ENCODE peak calls at places on chromosomes 11 and 22, in eight cellular contexts. H is mesenchymal stem cell, O is A549, Z is IMR-90, X is DND-41, Q is GM23248, M is PC-9, A is H9. F is an unnamed sample.

GRCh38 chr11:106077609-106078517 is at the start of gene AASDHPPT:
- DNase-seq in X (peak), A (no peak), H (no peak), Q (peak), Z (peak), O (peak), M (no peak), F (no peak)

GRCh38 chr11:27703453-27703852 is 3.2 kb upstream of the BDNF start:
- DNase-seq in Z (peak), M (no peak), O (no peak), H (peak), A (no peak), X (no peak), Q (peak), F (no peak)

GRCh38 chr11:86072211-86072610 is 3.3 kb upstream of the PICALM start:
- DNase-seq in O (no peak), Q (peak), H (no peak), M (no peak), A (no peak), X (no peak), Z (no peak), F (no peak)

GRCh38 chr11:8243458-8243857 is 20.2 kb downstream of the LMO1 start:
- DNase-seq in Q (no peak), M (no peak), A (no peak), Z (no peak), H (no peak), O (no peak), X (no peak), F (no peak)

GRCh38 chr11:57480409-57481137 is 20.2 kb downstream of the RTN4RL2 start:
- DNase-seq in Z (peak), O (peak), Q (peak), A (peak), H (peak), X (peak), M (peak), F (peak)

GRCh38 chr22:35553341-35553740 is 12.7 kb downstream of the RASD2 start:
- DNase-seq in Q (no peak), M (no peak), O (no peak), A (no peak), Z (no peak), H (no peak), X (no peak), F (no peak)

GRCh38 chr11:69920500-69921428 is 101.5 kb upstream of the FGF3 start:
- DNase-seq in Z (no peak), O (no peak), X (no peak), Q (no peak), M (no peak), A (peak), H (no peak), F (no peak)

GRCh38 chr11:24131698-24132097 is 365.2 kb upstream of the LUZP2 start:
- DNase-seq in Z (no peak), H (no peak), A (no peak), O (no peak), X (peak), M (no peak), Q (no peak), F (no peak)

GRCh38 chr11:63804259-63804658 is 9.0 kb upstream of the SPINDOC start:
- DNase-seq in H (no peak), O (no peak), A (no peak), Z (no peak), M (peak), Q (no peak), X (no peak), F (no peak)

GRCh38 chr11:75778962-75779361 is 10.4 kb downstream of the DGAT2 start:
- DNase-seq in X (no peak), O (no peak), M (no peak), A (no peak), H (no peak), Z (no peak), Q (no peak), F (no peak)

GRCh38 chr22:46079861-46080821 is 70.2 kb upstream of the PPARA start:
- DNase-seq in O (no peak), M (no peak), Q (peak), Z (no peak), A (no peak), X (no peak), H (no peak), F (no peak)

GRCh38 chr22:47190957-47191323 is 428.5 kb downstream of the TBC1D22A start:
- DNase-seq in H (no peak), Q (no peak), O (no peak), Z (no peak), A (no peak), M (no peak), X (no peak), F (no peak)

GRCh38 chr11:61068581-61068980 is 33.7 kb upstream of the CD5 start:
- DNase-seq in O (no peak), X (no peak), A (no peak), Q (no peak), H (no peak), M (no peak), Z (no peak), F (no peak)

GRCh38 chr22:30643055-30643875 is 7.7 kb downstream of the SLC35E4 start:
- DNase-seq in Q (no peak), H (no peak), A (no peak), O (no peak), M (no peak), Z (no peak), X (no peak), F (no peak)

GRCh38 chr11:67633758-67634365 is 4.1 kb upstream of the NUDT8 start:
- DNase-seq in M (no peak), A (peak), X (no peak), O (no peak), Q (no peak), H (no peak), Z (no peak), F (no peak)

GRCh38 chr11:9462172-9462799 is 1.5 kb downstream of the ZNF143 start:
- DNase-seq in Q (peak), M (no peak), X (no peak), A (no peak), Z (peak), H (peak), O (no peak), F (peak)

GRCh38 chr11:123062892-123063395 is 1.0 kb upstream of the HSPA8 start:
- DNase-seq in Q (peak), O (no peak), A (no peak), H (no peak), X (no peak), Z (peak), M (no peak), F (no peak)

GRCh38 chr11:113447621-113448310 is 27.4 kb downstream of the DRD2 start:
- DNase-seq in H (peak), A (no peak), Q (peak), O (no peak), Z (peak), X (no peak), M (no peak), F (no peak)

GRCh38 chr11:64996710-64997380 is at the start of gene BATF2:
- DNase-seq in H (peak), O (peak), A (peak), M (peak), X (peak), Q (peak), Z (peak), F (peak)

GRCh38 chr22:44459041-44459440 is 39.0 kb downstream of the RTL6 start:
- DNase-seq in X (peak), A (no peak), H (no peak), O (no peak), Z (no peak), Q (no peak), M (no peak), F (no peak)

GRCh38 chr11:64619811-64620285 is 28.8 kb downstream of the SLC22A12 start:
- DNase-seq in Z (peak), O (no peak), X (peak), M (no peak), Q (peak), H (peak), A (peak), F (peak)

GRCh38 chr11:88310246-88310645 is 27.3 kb downstream of the CTSC start:
- DNase-seq in M (no peak), H (no peak), Z (peak), A (no peak), X (no peak), O (no peak), Q (peak), F (no peak)

GRCh38 chr11:62999649-63000048 is 14.9 kb upstream of the SLC22A6 start:
- DNase-seq in Q (no peak), X (no peak), M (peak), O (no peak), H (no peak), A (no peak), Z (no peak), F (no peak)

GRCh38 chr11:23192256-23192655 is 332.0 kb upstream of the CCDC179 start:
- DNase-seq in X (no peak), A (no peak), O (no peak), M (no peak), H (no peak), Q (peak), Z (peak), F (no peak)

GRCh38 chr11:119206512-119207299 is 567 bp downstream of the CBL start:
- DNase-seq in A (peak), X (peak), O (no peak), M (peak), Q (peak), Z (no peak), H (peak), F (peak)

GRCh38 chr22:26462971-26463661 is 20.5 kb downstream of the HPS4 start:
- DNase-seq in Q (no peak), M (no peak), Z (peak), H (no peak), X (no peak), A (no peak), O (no peak), F (peak)

GRCh38 chr11:111663820-111664219 is 61.6 kb downstream of the SIK2 start:
- DNase-seq in O (no peak), X (no peak), H (no peak), A (no peak), Z (no peak), Q (peak), M (no peak), F (no peak)

GRCh38 chr11:107136892-107137291 is 118.6 kb upstream of the GUCY1A2 start:
- DNase-seq in O (no peak), Q (no peak), A (no peak), H (no peak), X (no peak), M (no peak), Z (no peak), F (no peak)

GRCh38 chr11:121132211-121132976 is 31.4 kb downstream of the TECTA start:
- DNase-seq in Q (peak), Z (no peak), X (no peak), M (no peak), A (no peak), O (peak), H (no peak), F (no peak)

GRCh38 chr11:10379022-10379421 is 74.1 kb downstream of the ADM start:
- DNase-seq in Z (peak), X (peak), Q (no peak), A (no peak), O (peak), M (no peak), H (peak), F (peak)

GRCh38 chr11:130145975-130146776 is 13.4 kb upstream of the ST14 start:
- DNase-seq in H (no peak), Z (no peak), X (no peak), O (peak), Q (peak), M (peak), A (peak), F (no peak)
- H3K4me2 ChIP-seq in H (no peak), Z (no peak), X (no peak), O (peak), Q (no peak), M (peak), A (peak), F (no peak)

DNA sequence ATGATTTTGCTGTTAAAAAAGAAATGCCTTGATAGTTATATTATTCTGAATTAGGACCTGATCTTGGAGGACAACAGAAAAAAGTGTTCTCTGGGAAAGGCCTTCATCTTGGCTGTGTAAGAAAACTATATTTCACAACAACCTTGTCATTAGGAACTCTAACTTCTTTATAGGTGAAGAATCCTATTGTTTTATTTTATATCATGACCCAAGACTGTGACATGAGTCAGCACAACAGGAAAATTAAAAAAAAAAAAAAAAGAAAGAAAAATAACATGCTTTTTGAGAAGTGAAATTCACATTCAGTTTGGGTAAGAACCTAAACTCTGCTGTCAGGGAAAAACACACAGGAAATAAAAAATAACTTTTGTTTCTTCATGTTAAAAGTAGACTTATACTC is 11.7 kb upstream of the FOLR2 start:
- DNase-seq in Q (no peak), M (no peak), Z (no peak), A (no peak), O (no peak), H (no peak), X (no peak), F (no peak)
- H3K4me2 ChIP-seq in Q (no peak), M (no peak), Z (no peak), A (no peak), O (no peak), H (no peak), X (no peak), F (no peak)

GRCh38 chr11:93849751-93850584 is 450 bp downstream of the VSTM5 start:
- DNase-seq in O (no peak), Q (peak), H (peak), A (peak), X (no peak), Z (no peak), M (peak), F (peak)
- H3K4me2 ChIP-seq in O (peak), Q (peak), H (peak), A (peak), X (no peak), Z (peak), M (peak), F (peak)

GRCh38 chr22:43116932-43117331 is 6.4 kb downstream of the BIK start:
- DNase-seq in O (no peak), Q (no peak), X (no peak), A (no peak), Z (no peak), H (no peak), M (no peak), F (no peak)

GRCh38 chr22:43113516-43114251 is 3.1 kb downstream of the BIK start:
- DNase-seq in Z (no peak), Q (no peak), X (no peak), O (no peak), M (no peak), H (no peak), A (no peak), F (no peak)

GRCh38 chr22:43110927-43111623 is 525 bp downstream of the BIK start:
- DNase-seq in X (no peak), Z (no peak), Q (peak), O (no peak), M (peak), H (no peak), A (no peak), F (peak)

GRCh38 chr22:43118024-43118849 is 7.7 kb downstream of the BIK start:
- DNase-seq in Z (no peak), O (no peak), H (no peak), A (no peak), Q (peak), X (no peak), M (peak), F (no peak)

GRCh38 chr22:43114958-43115357 is 4.4 kb downstream of the BIK start:
- DNase-seq in H (no peak), X (no peak), Q (no peak), M (no peak), A (no peak), O (no peak), Z (no peak), F (no peak)
- H3K4me2 ChIP-seq in H (no peak), X (no peak), Q (no peak), M (no peak), A (no peak), O (no peak), Z (no peak), F (no peak)

GRCh38 chr11:1557904-1558831 is 13.9 kb downstream of the DUSP8 start:
- DNase-seq in O (peak), A (peak), Z (peak), M (peak), X (no peak), H (peak), Q (peak), F (no peak)
- H3K4me2 ChIP-seq in O (peak), A (no peak), Z (peak), M (peak), X (no peak), H (no peak), Q (peak), F (peak)

GRCh38 chr22:24400726-24401596 is 26.4 kb upstream of the ADORA2A start:
- DNase-seq in Z (peak), H (peak), X (no peak), A (no peak), Q (peak), M (no peak), O (no peak), F (no peak)
- H3K4me2 ChIP-seq in Z (peak), H (no peak), X (no peak), A (no peak), Q (peak), M (peak), O (no peak), F (no peak)

DNA sequence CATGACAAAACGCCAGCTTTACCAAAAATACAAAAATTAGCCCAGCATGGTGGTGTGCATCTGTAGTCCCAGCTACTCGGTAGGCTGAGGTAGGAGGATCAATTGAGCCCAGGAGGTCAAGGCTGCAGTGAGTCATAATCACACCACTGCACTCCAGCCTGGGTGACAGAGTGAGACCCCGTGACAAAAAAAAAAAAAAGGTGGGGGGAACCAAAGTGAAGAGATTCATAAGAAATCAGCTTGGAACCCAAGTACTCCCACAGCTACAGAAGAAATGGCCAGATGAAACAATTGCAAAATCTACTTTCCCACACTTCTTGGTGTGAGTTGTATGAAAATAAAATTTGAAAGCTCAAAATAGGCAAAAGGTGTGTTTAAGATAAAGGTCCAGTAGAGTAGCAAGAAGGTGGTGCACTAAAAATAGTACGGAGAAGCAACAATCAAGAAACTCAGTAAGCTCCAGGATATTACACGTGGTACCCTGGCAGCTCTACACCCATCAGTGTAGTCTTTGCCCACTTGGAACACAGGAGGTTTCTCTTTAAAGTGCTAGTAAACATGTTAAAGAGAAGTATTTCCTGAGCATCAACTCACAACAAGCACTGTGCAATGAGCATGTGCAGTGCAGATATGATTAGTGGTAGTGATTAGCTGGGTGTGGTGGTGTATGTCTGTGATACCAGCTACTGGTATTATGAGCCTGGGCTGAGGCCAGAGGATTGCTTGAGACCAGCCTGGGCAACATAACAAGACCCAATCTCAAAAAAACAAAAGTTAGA is 5.3 kb downstream of the HARBI1 start:
- DNase-seq in H (no peak), A (no peak), Q (no peak), M (no peak), O (no peak), Z (no peak), X (no peak), F (no peak)
- H3K4me2 ChIP-seq in H (no peak), A (no peak), Q (no peak), M (no peak), O (peak), Z (no peak), X (peak), F (no peak)